ENCODE peak calls at places on chromosomes 6 and 20, in four cellular contexts. Z is HepG2, Q is IMR-90, M is A549. B is an unnamed sample.

GRCh38 chr6:166477647-166478365 is 95.1 kb upstream of the MPC1 start:
- DNase-seq in Z (no peak), M (no peak), Q (no peak), B (no peak)

GRCh38 chr6:48615041-48615440 is 504.0 kb upstream of the PTCHD4 start:
- DNase-seq in M (no peak), Q (peak), Z (no peak), B (no peak)

GRCh38 chr6:123904228-123904627 is 100.6 kb downstream of the NKAIN2 start:
- DNase-seq in Z (no peak), M (no peak), Q (no peak), B (no peak)

GRCh38 chr6:85113934-85114582 is 335.8 kb upstream of the NT5E start:
- DNase-seq in Q (no peak), M (no peak), Z (no peak), B (no peak)

GRCh38 chr6:125924169-125924568 is 32.4 kb upstream of the HINT3 start:
- DNase-seq in M (no peak), Q (no peak), Z (no peak), B (peak)

GRCh38 chr6:111210074-111210729 is 122.9 kb downstream of the SLC16A10 start:
- DNase-seq in Z (peak), M (peak), Q (peak), B (peak)

GRCh38 chr6:14722704-14723103 is 523.2 kb upstream of the JARID2 start:
- DNase-seq in M (no peak), Q (no peak), Z (no peak), B (no peak)

GRCh38 chr6:154318711-154319110 is 37.9 kb downstream of the IPCEF1 start:
- DNase-seq in M (no peak), Q (peak), Z (no peak), B (no peak)

GRCh38 chr20:2804921-2805681 is 4.7 kb upstream of the CPXM1 start:
- DNase-seq in Q (no peak), M (no peak), Z (no peak), B (no peak)

GRCh38 chr6:31609519-31610406 is 5.3 kb upstream of the AIF1 start:
- DNase-seq in Z (no peak), M (no peak), Q (no peak), B (no peak)

GRCh38 chr6:49986551-49986950 is 17.1 kb upstream of the DEFB113 start:
- DNase-seq in Z (no peak), M (no peak), Q (no peak), B (no peak)

GRCh38 chr6:10338151-10338550 is 76.7 kb downstream of the TFAP2A start:
- DNase-seq in Q (no peak), M (no peak), Z (no peak), B (no peak)

GRCh38 chr6:40139447-40139846 is 205.2 kb upstream of the MOCS1 start:
- DNase-seq in Q (no peak), Z (no peak), M (no peak), B (peak)

GRCh38 chr6:130624046-130624445 is 203.2 kb upstream of the SMLR1 start:
- DNase-seq in Q (peak), M (no peak), Z (no peak), B (no peak)

GRCh38 chr6:134437376-134437775 is 119.5 kb upstream of the SGK1 start:
- DNase-seq in Q (peak), Z (no peak), M (peak), B (peak)
- TF ChIP-seq MAZ in Q (no peak), Z (no peak), M (no peak), B (no peak)

DNA sequence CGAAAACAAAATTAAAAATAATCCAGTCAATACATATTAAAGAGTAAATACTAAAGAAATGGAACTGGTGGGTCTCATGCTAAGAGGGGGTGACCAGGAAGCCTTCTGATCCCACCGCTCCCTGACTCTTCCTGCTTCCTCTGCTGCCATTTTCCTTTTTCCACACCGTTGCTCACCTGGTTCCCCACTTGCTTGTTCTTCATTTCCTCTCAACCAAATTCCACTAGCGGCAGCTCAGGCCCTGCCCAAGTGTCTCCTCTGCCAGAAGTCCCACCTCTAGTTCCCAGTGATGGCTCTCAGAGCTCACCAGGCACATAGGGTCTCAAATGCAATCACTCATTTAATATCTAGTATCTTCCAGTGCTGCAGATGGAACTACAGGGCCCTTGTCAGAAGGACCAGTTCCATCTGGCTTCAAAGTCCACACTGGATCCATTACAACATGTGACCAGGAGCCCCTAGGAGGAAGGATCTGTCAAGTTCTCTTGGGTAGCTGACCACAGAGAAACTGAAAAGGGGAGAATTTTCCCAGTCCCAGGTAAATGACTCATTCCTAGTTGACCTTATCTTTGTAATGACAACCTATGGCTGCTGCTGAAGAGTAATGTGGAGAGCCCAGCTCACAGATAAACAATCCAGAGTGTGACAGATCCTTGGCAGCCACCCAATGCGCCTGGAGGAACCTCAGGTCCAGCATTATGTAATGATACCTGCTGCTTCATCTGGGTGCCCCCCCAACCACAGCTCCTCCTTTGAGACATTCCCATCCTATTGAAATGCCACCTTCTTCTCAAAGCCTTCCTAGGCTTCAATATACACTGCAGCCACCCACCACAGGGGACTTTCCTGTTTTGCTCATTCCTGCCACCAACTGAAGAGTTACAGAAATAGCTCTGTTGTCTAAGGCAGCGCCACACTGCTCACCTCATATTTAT is 38.2 kb downstream of the ELMO2 start:
- DNase-seq in M (no peak), Z (peak), Q (no peak), B (peak)
- TF ChIP-seq MAZ in M (no peak), Z (no peak), Q (no peak), B (no peak)

GRCh38 chr6:152749336-152749735 is 1.3 kb upstream of the VIP start:
- DNase-seq in M (no peak), Z (no peak), Q (no peak), B (no peak)

GRCh38 chr6:152745509-152746171 is 5.0 kb upstream of the VIP start:
- DNase-seq in M (no peak), Q (peak), Z (no peak), B (no peak)

GRCh38 chr6:152748843-152749242 is 1.8 kb upstream of the VIP start:
- DNase-seq in Q (peak), M (no peak), Z (no peak), B (no peak)

GRCh38 chr6:152750694-152751093 is at the start of gene VIP:
- DNase-seq in Z (peak), M (no peak), Q (peak), B (no peak)

DNA sequence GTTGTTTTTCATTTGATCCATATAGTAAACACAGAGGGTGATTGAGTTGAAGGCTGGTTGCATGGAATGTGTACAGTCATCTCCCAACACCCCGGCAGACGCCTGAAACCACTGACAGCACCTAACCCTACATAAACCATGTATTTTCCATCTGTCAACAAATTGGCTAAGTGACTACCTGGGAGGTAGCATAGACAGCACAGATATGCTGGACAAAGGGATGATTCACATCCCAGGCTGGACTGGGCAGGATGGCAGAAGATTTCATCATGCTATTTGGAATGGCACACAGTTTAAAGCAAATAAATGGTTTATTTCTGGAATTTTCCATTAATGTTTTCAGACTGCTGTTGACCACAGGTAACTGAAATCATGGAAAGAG is 4.4 kb upstream of the VIP start:
- DNase-seq in Q (peak), M (peak), Z (peak), B (no peak)
- TF ChIP-seq MAZ in Q (no peak), M (no peak), Z (no peak), B (no peak)

DNA sequence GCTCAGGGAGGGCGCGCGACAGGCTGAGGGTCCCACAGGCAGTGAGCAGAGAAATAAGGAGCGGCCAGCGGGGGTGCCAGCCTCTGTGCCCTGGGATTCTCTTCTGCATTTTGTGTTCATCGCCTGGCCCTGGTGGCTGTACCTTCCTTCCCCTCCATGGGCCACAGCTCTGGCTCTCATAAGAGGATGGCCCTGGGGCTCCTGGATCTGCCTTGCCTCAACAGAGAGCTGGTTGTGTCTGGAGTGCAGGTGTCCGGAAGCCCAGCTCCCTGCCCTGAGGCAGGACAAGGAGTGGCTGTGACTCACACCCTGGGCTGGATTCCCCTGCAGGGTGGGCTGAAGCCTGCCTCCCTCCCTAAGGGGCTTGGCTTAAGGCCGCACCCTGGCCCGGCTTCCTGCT is 24.3 kb upstream of the SULF2 start:
- DNase-seq in Z (no peak), Q (no peak), M (no peak), B (no peak)
- TF ChIP-seq MAZ in Z (no peak), Q (no peak), M (no peak), B (no peak)

GRCh38 chr6:113481441-113481840 is 375.7 kb upstream of the MARCKS start:
- DNase-seq in Z (no peak), M (no peak), Q (peak), B (no peak)
- TF ChIP-seq MAZ in Z (no peak), M (no peak), Q (no peak), B (no peak)

GRCh38 chr6:69665437-69665836 is 131.4 kb downstream of the LMBRD1 start:
- DNase-seq in Q (no peak), M (no peak), Z (no peak), B (no peak)
- TF ChIP-seq MAZ in Q (no peak), M (no peak), Z (no peak), B (no peak)

DNA sequence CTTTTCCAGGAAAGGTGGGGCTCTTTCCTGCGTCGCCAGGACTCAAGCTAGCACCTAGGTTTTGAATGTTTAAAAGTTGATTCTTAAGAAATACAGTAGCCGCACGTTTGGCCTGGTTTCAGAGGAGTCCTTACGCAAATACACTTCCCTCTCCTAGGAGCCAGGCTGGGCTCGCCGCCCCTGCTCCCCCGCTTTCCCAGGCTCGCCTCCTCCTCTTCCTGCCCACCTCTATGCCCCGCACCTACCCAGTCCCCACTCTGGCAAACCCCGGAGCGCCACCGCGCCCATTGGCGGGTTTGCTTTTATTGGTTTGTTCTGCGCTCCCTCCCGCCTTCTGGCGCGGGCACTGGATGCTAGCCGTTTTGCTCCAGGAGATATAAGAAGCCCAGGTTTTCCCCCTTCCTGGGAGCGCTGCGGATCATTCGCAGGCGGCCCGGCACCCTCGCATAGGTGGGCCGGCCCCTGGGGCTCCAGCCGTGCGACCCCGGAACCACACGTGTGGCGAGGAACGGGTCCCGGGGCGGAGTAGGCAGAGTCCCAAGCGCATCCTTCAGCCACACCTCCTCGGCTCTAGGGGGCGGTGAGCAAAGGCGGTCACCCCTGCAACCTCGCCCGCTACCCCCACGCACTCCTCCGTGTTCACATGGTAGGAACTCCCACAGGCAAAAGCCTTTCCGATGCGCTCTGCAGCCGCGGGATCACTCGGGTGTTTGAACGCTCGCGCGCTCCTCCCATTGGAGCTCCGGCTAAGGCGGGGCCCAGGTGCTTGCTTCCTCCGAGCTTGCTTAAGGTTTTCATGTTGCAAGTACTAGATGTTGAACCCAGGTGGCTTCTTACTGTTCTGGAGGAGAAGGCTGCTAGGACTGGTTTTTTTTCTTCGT is 119.0 kb downstream of the RTN4IP1 start:
- DNase-seq in Q (no peak), Z (peak), M (peak), B (no peak)
- TF ChIP-seq MAZ in Q (no peak), Z (no peak), M (no peak), B (no peak)

DNA sequence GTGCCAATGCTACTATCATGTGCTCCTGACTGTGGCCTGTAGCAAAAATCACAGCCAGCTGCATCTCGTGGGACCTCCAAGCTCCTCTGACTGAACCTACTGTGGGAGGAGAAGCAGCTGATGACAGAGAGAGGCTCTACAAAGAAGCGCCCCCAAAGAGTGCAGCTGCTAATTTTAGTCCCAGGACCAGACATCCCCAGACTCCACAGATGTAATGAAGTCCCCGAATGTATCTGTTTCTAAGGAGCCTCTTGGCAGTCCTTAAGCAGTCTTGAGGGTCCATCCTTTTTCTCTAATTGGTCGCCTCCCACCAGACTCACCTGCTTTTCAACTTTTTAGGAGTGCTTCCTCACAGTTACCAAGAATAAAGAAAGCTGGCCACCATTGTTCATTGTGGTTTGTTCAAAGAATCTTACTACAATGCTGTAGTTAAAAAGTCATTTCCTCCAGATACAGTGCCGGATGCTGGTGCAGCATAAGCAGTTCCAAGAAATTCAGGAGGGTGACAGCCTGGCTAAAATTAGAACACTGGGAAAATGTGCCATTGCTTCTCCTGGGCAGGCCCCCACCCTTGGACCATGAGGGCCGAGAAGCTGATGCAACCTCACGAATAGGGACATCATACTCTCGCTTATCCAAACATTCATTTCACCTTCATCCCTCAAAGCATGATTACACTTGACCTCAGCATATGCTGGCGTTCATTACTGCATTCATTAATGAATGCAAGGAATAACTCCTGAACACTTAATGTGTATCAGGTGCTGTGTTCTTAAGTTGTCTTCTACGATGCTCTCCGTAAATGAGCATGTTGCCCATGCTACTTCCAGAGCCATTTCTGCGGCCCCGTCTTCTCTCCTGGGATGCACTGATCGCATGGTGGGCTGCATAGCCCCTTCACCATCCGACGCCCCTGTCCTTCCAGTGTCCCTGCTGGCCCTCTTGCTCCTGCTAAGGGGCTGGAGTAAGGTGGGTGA is 66.4 kb downstream of the LY86 start:
- DNase-seq in Q (no peak), M (no peak), Z (no peak), B (peak)
- TF ChIP-seq MAZ in Q (no peak), M (no peak), Z (no peak), B (peak)

B was measured in K562.